ENCODE peak calls at places on chromosomes 2 and 18, in eight cellular contexts. S is stomach, W is A549, V is HepG2, F is K562, U is sigmoid colon, K is ovary, G is GM12878. X is an unnamed sample. For H3K4me1, the result is how much of the 10 kb centered on the place peaks cover.

GRCh38 chr18:69580107-69580506 is 179.4 kb downstream of the DOK6 start:
- DNase-seq in V (peak), K (no peak), F (no peak), W (peak), G (peak), U (no peak), S (no peak), X (no peak)

GRCh38 chr18:36496022-36496421 is 198.5 kb downstream of the FHOD3 start:
- DNase-seq in F (no peak), V (no peak), S (no peak), U (no peak), G (no peak), K (no peak), W (no peak), X (no peak)

GRCh38 chr18:9643549-9643948 is 29.2 kb upstream of the PPP4R1 start:
- DNase-seq in F (no peak), S (no peak), V (peak), W (peak), G (no peak), K (no peak), U (no peak), X (no peak)

GRCh38 chr2:72031346-72032115 is 116.1 kb downstream of the CYP26B1 start:
- DNase-seq in K (no peak), U (no peak), F (no peak), G (no peak), W (no peak), S (peak), V (no peak), X (no peak)

GRCh38 chr2:37110306-37111212 is 26.2 kb downstream of the GPATCH11 start:
- DNase-seq in U (no peak), G (no peak), F (no peak), K (no peak), S (no peak), W (no peak), V (no peak), X (no peak)

GRCh38 chr2:130791617-130791939 is 36.2 kb downstream of the AMER3 start:
- DNase-seq in K (no peak), U (no peak), S (peak), F (no peak), W (no peak), G (no peak), V (no peak), X (no peak)

GRCh38 chr18:36066731-36067117 is 635 bp downstream of the RPRD1A start:
- DNase-seq in S (no peak), K (no peak), V (no peak), W (no peak), F (peak), G (no peak), U (no peak), X (no peak)

GRCh38 chr2:56444339-56444738 is 260.5 kb downstream of the CCDC85A start:
- DNase-seq in W (peak), G (no peak), U (no peak), S (peak), V (no peak), F (no peak), K (no peak), X (no peak)

GRCh38 chr2:46643951-46644350 is 164.6 kb downstream of the TMEM247 start:
- DNase-seq in U (no peak), V (no peak), F (no peak), W (no peak), S (no peak), K (no peak), G (no peak), X (no peak)

GRCh38 chr2:186695081-186695756 is 1.4 kb downstream of the FAM171B start:
- DNase-seq in F (no peak), K (no peak), U (no peak), W (no peak), G (no peak), S (no peak), V (no peak), X (no peak)

GRCh38 chr18:57909620-57910019 is 106.5 kb upstream of the ATP8B1 start:
- DNase-seq in F (no peak), K (no peak), V (no peak), W (no peak), U (no peak), G (no peak), S (no peak), X (no peak)

GRCh38 chr2:144517825-144518699 is 1.9 kb downstream of the ZEB2 start:
- DNase-seq in F (no peak), U (no peak), G (no peak), K (peak), V (no peak), S (no peak), W (no peak), X (peak)

GRCh38 chr18:58038063-58038462 is 6.0 kb upstream of the NEDD4L start:
- DNase-seq in S (no peak), K (no peak), F (no peak), G (no peak), V (no peak), W (no peak), U (no peak), X (no peak)

GRCh38 chr2:187297806-187298205 is 150.2 kb downstream of the CALCRL start:
- DNase-seq in G (no peak), W (no peak), V (no peak), F (no peak), S (no peak), U (no peak), K (no peak), X (no peak)

GRCh38 chr18:63119647-63120046 is 199.9 kb downstream of the BCL2 start:
- DNase-seq in W (peak), F (no peak), V (peak), U (no peak), S (no peak), K (no peak), G (no peak), X (no peak)

GRCh38 chr18:2998644-2999043 is 14.3 kb downstream of the LPIN2 start:
- DNase-seq in K (no peak), W (no peak), V (no peak), S (no peak), F (no peak), G (no peak), U (no peak), X (no peak)

GRCh38 chr2:41610501-41611242 is 437.1 kb upstream of the PKDCC start:
- DNase-seq in U (no peak), S (no peak), G (no peak), W (no peak), K (no peak), F (no peak), V (no peak), X (peak)

GRCh38 chr2:188668017-188668663 is 306.0 kb upstream of the COL3A1 start:
- DNase-seq in U (peak), K (no peak), W (peak), F (no peak), V (no peak), G (no peak), S (no peak), X (peak)

GRCh38 chr2:119289642-119290041 is 66.0 kb downstream of the STEAP3 start:
- DNase-seq in K (no peak), G (no peak), W (no peak), F (no peak), V (no peak), S (no peak), U (no peak), X (no peak)

GRCh38 chr2:9800975-9801723 is 42.1 kb upstream of the TAF1B start:
- DNase-seq in G (no peak), U (no peak), W (peak), S (no peak), V (peak), K (no peak), F (peak), X (no peak)

GRCh38 chr2:210167227-210167626 is 4.0 kb downstream of the KANSL1L start:
- DNase-seq in K (no peak), S (no peak), G (no peak), W (no peak), V (no peak), F (no peak), U (no peak), X (no peak)

GRCh38 chr2:23465138-23465537 is 80.2 kb downstream of the KLHL29 start:
- DNase-seq in S (no peak), W (no peak), G (no peak), U (no peak), V (no peak), F (no peak), K (no peak), X (no peak)

GRCh38 chr2:216880509-216881184 is 20.8 kb upstream of the TNP1 start:
- DNase-seq in K (no peak), G (no peak), F (peak), W (no peak), U (no peak), S (no peak), V (no peak), X (no peak)

GRCh38 chr2:208608436-208608835 is 201.8 kb downstream of the PTH2R start:
- DNase-seq in F (no peak), G (no peak), K (no peak), U (no peak), S (no peak), W (no peak), V (no peak), X (no peak)

GRCh38 chr18:2846638-2847340 is at the start of gene EMILIN2:
- DNase-seq in K (peak), F (peak), G (no peak), S (peak), V (no peak), U (peak), W (no peak), X (peak)

GRCh38 chr2:180722551-180723239 is 257.7 kb upstream of the UBE2E3 start:
- DNase-seq in U (no peak), W (no peak), S (no peak), F (no peak), V (no peak), G (no peak), K (no peak), X (peak)

GRCh38 chr2:96960956-96961350 is 25.4 kb downstream of the FAM178B start:
- DNase-seq in W (no peak), K (no peak), G (no peak), F (no peak), V (no peak), U (peak), S (no peak), X (no peak)
- H3K4me1 ChIP-seq in W (under half), K (under half), G (under half), F (under half), V (under half), U (under half), S (under half), X (under half)

GRCh38 chr2:102304268-102304667 is 7.1 kb upstream of the IL1RL1 start:
- DNase-seq in F (no peak), U (no peak), K (no peak), S (no peak), G (no peak), V (no peak), W (no peak), X (no peak)
- TF ChIP-seq EP300 in F (no peak), U (no peak), K (no peak), S (no peak), G (no peak), V (no peak), W (no peak), X (no peak)

GRCh38 chr18:76498064-76498463 is 3.0 kb upstream of the ZNF516 start:
- DNase-seq in W (no peak), G (no peak), K (no peak), S (no peak), F (no peak), U (no peak), V (no peak), X (no peak)
- H3K27ac ChIP-seq in W (no peak), G (peak), K (no peak), S (no peak), F (no peak), U (no peak), V (no peak), X (peak)

DNA sequence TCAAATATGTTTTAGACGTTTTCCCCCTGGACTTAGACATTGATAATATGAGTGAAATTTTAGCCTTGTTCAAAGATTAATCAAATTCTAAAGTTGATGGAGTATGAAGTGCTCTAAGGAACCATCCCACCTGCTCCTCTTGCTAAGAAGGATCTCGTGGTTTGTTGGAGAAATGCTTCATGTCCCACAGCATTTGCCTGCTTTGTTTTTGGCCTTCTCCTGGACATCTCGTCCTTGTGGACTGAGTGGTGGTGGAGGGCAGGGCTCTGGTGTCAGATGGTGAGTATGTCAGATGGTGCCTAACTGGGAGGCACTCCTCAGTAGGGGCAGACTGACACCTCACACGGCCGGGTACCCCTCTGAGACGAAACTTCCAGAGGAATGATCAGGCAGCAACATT is 39.7 kb upstream of the KCNE4 start:
- DNase-seq in G (no peak), K (no peak), S (no peak), W (no peak), F (no peak), U (no peak), V (no peak), X (no peak)
- H3K4me1 ChIP-seq in G (under half), K (under half), S (under half), W (under half), F (under half), U (under half), V (under half), X (under half)

GRCh38 chr2:240139011-240139441 is 1.4 kb downstream of the OTOS start:
- DNase-seq in K (no peak), V (no peak), S (no peak), F (no peak), U (no peak), W (no peak), G (no peak), X (no peak)
- TF ChIP-seq EP300 in K (no peak), V (no peak), S (no peak), F (no peak), U (no peak), W (no peak), G (no peak), X (no peak)